ENCODE peak calls at places on chromosome 1, in eight cellular contexts. One of them, this sample, is unnamed. For H3K4me1, the result is how much of the 10 kb centered on the place peaks cover.

GRCh38 chr1:91596474-91596873 is 95.8 kb downstream of the CDC7 start:
- DNase-seq in neural progenitor cell: no peak
- DNase-seq in GM23338: no peak
- DNase-seq in hepatocyte: no peak
- DNase-seq in PC-3: peak
- DNase-seq in HCT116: no peak
- DNase-seq in MM.1S: peak
- DNase-seq in OCI-LY7: no peak
- DNase-seq in this sample: peak

GRCh38 chr1:24558902-24559791 is 3.3 kb downstream of the NCMAP start:
- DNase-seq in neural progenitor cell: peak
- DNase-seq in GM23338: peak
- DNase-seq in hepatocyte: no peak
- DNase-seq in PC-3: peak
- DNase-seq in HCT116: peak
- DNase-seq in MM.1S: peak
- DNase-seq in OCI-LY7: no peak
- DNase-seq in this sample: peak

GRCh38 chr1:173867141-173867752 is 542 bp downstream of the GAS5 start:
- DNase-seq in neural progenitor cell: peak
- DNase-seq in GM23338: no peak
- DNase-seq in hepatocyte: no peak
- DNase-seq in PC-3: no peak
- DNase-seq in HCT116: no peak
- DNase-seq in MM.1S: no peak
- DNase-seq in OCI-LY7: no peak
- DNase-seq in this sample: no peak

GRCh38 chr1:227949341-227949921 is 1.7 kb upstream of the WNT9A start:
- DNase-seq in neural progenitor cell: no peak
- DNase-seq in GM23338: no peak
- DNase-seq in hepatocyte: no peak
- DNase-seq in PC-3: no peak
- DNase-seq in HCT116: no peak
- DNase-seq in MM.1S: no peak
- DNase-seq in OCI-LY7: no peak
- DNase-seq in this sample: no peak

GRCh38 chr1:245771521-245772281 is 616.9 kb downstream of the KIF26B start:
- DNase-seq in neural progenitor cell: no peak
- DNase-seq in GM23338: no peak
- DNase-seq in hepatocyte: peak
- DNase-seq in PC-3: peak
- DNase-seq in HCT116: no peak
- DNase-seq in MM.1S: no peak
- DNase-seq in OCI-LY7: no peak
- DNase-seq in this sample: peak

GRCh38 chr1:179251675-179252074 is 22.2 kb upstream of the ABL2 start:
- DNase-seq in neural progenitor cell: peak
- DNase-seq in GM23338: peak
- DNase-seq in hepatocyte: peak
- DNase-seq in PC-3: peak
- DNase-seq in HCT116: no peak
- DNase-seq in MM.1S: no peak
- DNase-seq in OCI-LY7: peak
- DNase-seq in this sample: peak

GRCh38 chr1:26786437-26787380 is 1.0 kb upstream of the PIGV start:
- DNase-seq in neural progenitor cell: peak
- DNase-seq in GM23338: peak
- DNase-seq in hepatocyte: peak
- DNase-seq in PC-3: peak
- DNase-seq in HCT116: no peak
- DNase-seq in MM.1S: peak
- DNase-seq in OCI-LY7: peak
- DNase-seq in this sample: peak

GRCh38 chr1:80212958-80213357 is 1206.4 kb upstream of the ADGRL4 start:
- DNase-seq in neural progenitor cell: peak
- DNase-seq in GM23338: no peak
- DNase-seq in hepatocyte: no peak
- DNase-seq in PC-3: no peak
- DNase-seq in HCT116: no peak
- DNase-seq in MM.1S: no peak
- DNase-seq in OCI-LY7: no peak
- DNase-seq in this sample: no peak

GRCh38 chr1:207789386-207789785 is 37.5 kb downstream of the CD46 start:
- DNase-seq in neural progenitor cell: no peak
- DNase-seq in GM23338: no peak
- DNase-seq in hepatocyte: no peak
- DNase-seq in PC-3: no peak
- DNase-seq in HCT116: no peak
- DNase-seq in MM.1S: no peak
- DNase-seq in OCI-LY7: no peak
- DNase-seq in this sample: no peak

GRCh38 chr1:17765444-17766411 is 10.6 kb downstream of the ACTL8 start:
- DNase-seq in neural progenitor cell: no peak
- DNase-seq in GM23338: no peak
- DNase-seq in hepatocyte: peak
- DNase-seq in PC-3: peak
- DNase-seq in HCT116: no peak
- DNase-seq in MM.1S: no peak
- DNase-seq in OCI-LY7: no peak
- DNase-seq in this sample: peak

GRCh38 chr1:109050228-109050995 is 8.5 kb upstream of the WDR47 start:
- DNase-seq in neural progenitor cell: no peak
- DNase-seq in GM23338: no peak
- DNase-seq in hepatocyte: no peak
- DNase-seq in PC-3: peak
- DNase-seq in HCT116: no peak
- DNase-seq in MM.1S: no peak
- DNase-seq in OCI-LY7: no peak
- DNase-seq in this sample: no peak

GRCh38 chr1:2595812-2596529 is 9.4 kb downstream of the PRXL2B start:
- DNase-seq in neural progenitor cell: no peak
- DNase-seq in GM23338: no peak
- DNase-seq in hepatocyte: no peak
- DNase-seq in PC-3: no peak
- DNase-seq in HCT116: no peak
- DNase-seq in MM.1S: no peak
- DNase-seq in OCI-LY7: no peak
- DNase-seq in this sample: no peak

GRCh38 chr1:98923667-98924066 is 81.0 kb downstream of the PLPPR5 start:
- DNase-seq in neural progenitor cell: no peak
- DNase-seq in GM23338: no peak
- DNase-seq in hepatocyte: no peak
- DNase-seq in PC-3: no peak
- DNase-seq in HCT116: no peak
- DNase-seq in MM.1S: no peak
- DNase-seq in OCI-LY7: no peak
- DNase-seq in this sample: no peak

GRCh38 chr1:76302711-76303347 is 228.3 kb downstream of the ST6GALNAC3 start:
- DNase-seq in neural progenitor cell: peak
- DNase-seq in GM23338: no peak
- DNase-seq in hepatocyte: no peak
- DNase-seq in PC-3: no peak
- DNase-seq in HCT116: no peak
- DNase-seq in MM.1S: no peak
- DNase-seq in OCI-LY7: no peak
- DNase-seq in this sample: no peak

GRCh38 chr1:102097451-102097850 is 100.7 kb upstream of the OLFM3 start:
- DNase-seq in neural progenitor cell: no peak
- DNase-seq in GM23338: no peak
- DNase-seq in hepatocyte: no peak
- DNase-seq in PC-3: peak
- DNase-seq in HCT116: no peak
- DNase-seq in MM.1S: no peak
- DNase-seq in OCI-LY7: no peak
- DNase-seq in this sample: no peak

GRCh38 chr1:119008483-119009299 is 20.5 kb upstream of the TBX15 start:
- DNase-seq in neural progenitor cell: peak
- DNase-seq in GM23338: peak
- DNase-seq in hepatocyte: peak
- DNase-seq in PC-3: peak
- DNase-seq in HCT116: peak
- DNase-seq in MM.1S: peak
- DNase-seq in OCI-LY7: peak
- DNase-seq in this sample: peak

GRCh38 chr1:27872059-27872801 is at the start of gene THEMIS2:
- DNase-seq in neural progenitor cell: peak
- DNase-seq in GM23338: peak
- DNase-seq in hepatocyte: peak
- DNase-seq in PC-3: peak
- DNase-seq in HCT116: no peak
- DNase-seq in MM.1S: peak
- DNase-seq in OCI-LY7: peak
- DNase-seq in this sample: peak

GRCh38 chr1:41482906-41483895 is 1.3 kb downstream of the EDN2 start:
- DNase-seq in neural progenitor cell: no peak
- DNase-seq in GM23338: no peak
- DNase-seq in hepatocyte: no peak
- DNase-seq in PC-3: peak
- DNase-seq in HCT116: no peak
- DNase-seq in MM.1S: peak
- DNase-seq in OCI-LY7: no peak
- DNase-seq in this sample: no peak

GRCh38 chr1:58460469-58460868 is 86.1 kb downstream of the OMA1 start:
- DNase-seq in neural progenitor cell: peak
- DNase-seq in GM23338: peak
- DNase-seq in hepatocyte: peak
- DNase-seq in PC-3: peak
- DNase-seq in HCT116: no peak
- DNase-seq in MM.1S: no peak
- DNase-seq in OCI-LY7: no peak
- DNase-seq in this sample: peak

GRCh38 chr1:33346921-33347649 is 26.2 kb upstream of the A3GALT2 start:
- DNase-seq in neural progenitor cell: no peak
- DNase-seq in GM23338: no peak
- DNase-seq in hepatocyte: peak
- DNase-seq in PC-3: peak
- DNase-seq in HCT116: peak
- DNase-seq in MM.1S: no peak
- DNase-seq in OCI-LY7: no peak
- DNase-seq in this sample: peak
- TF ChIP-seq EZH2phosphoT487 in neural progenitor cell: no peak
- TF ChIP-seq EZH2phosphoT487 in GM23338: no peak
- TF ChIP-seq EZH2phosphoT487 in hepatocyte: no peak
- TF ChIP-seq EZH2phosphoT487 in PC-3: no peak
- TF ChIP-seq EZH2phosphoT487 in HCT116: no peak
- TF ChIP-seq EZH2phosphoT487 in MM.1S: no peak
- TF ChIP-seq EZH2phosphoT487 in OCI-LY7: no peak
- TF ChIP-seq EZH2phosphoT487 in this sample: no peak

GRCh38 chr1:117613969-117614865 is 8.4 kb downstream of the TENT5C start:
- DNase-seq in neural progenitor cell: no peak
- DNase-seq in GM23338: no peak
- DNase-seq in hepatocyte: no peak
- DNase-seq in PC-3: no peak
- DNase-seq in HCT116: no peak
- DNase-seq in MM.1S: peak
- DNase-seq in OCI-LY7: no peak
- DNase-seq in this sample: no peak
- H3K4me1 ChIP-seq in neural progenitor cell: under half
- H3K4me1 ChIP-seq in GM23338: under half
- H3K4me1 ChIP-seq in hepatocyte: under half
- H3K4me1 ChIP-seq in PC-3: under half
- H3K4me1 ChIP-seq in HCT116: under half
- H3K4me1 ChIP-seq in MM.1S: under half
- H3K4me1 ChIP-seq in OCI-LY7: half or more
- H3K4me1 ChIP-seq in this sample: under half

DNA sequence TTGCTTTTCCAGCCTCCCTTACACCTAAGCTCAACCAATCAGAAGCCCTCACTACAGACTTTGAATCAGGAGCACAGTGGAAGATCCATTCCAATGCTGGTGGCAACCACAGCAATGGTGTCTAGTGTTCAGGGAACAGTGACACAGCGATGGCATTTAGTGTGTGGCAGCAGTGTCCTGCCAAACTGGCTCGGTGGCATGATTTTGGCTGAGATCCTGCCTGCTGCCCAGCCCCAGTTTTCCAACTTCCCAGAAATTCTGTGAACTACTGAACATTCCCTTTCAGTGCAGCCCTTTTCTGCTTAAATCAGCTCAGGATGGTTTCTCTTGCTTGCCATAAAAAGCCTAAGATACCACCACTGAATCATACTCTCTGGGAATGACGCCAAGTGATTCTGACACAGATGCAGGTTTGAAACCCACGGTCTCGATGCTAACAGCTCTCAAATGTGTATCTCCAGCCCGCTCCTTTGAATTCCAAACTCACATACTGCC is 8.8 kb downstream of the ASAP3 start:
- DNase-seq in neural progenitor cell: no peak
- DNase-seq in GM23338: no peak
- DNase-seq in hepatocyte: peak
- DNase-seq in PC-3: peak
- DNase-seq in HCT116: no peak
- DNase-seq in MM.1S: no peak
- DNase-seq in OCI-LY7: no peak
- DNase-seq in this sample: peak
- TF ChIP-seq EZH2phosphoT487 in neural progenitor cell: no peak
- TF ChIP-seq EZH2phosphoT487 in GM23338: no peak
- TF ChIP-seq EZH2phosphoT487 in hepatocyte: no peak
- TF ChIP-seq EZH2phosphoT487 in PC-3: no peak
- TF ChIP-seq EZH2phosphoT487 in HCT116: no peak
- TF ChIP-seq EZH2phosphoT487 in MM.1S: no peak
- TF ChIP-seq EZH2phosphoT487 in OCI-LY7: no peak
- TF ChIP-seq EZH2phosphoT487 in this sample: no peak

DNA sequence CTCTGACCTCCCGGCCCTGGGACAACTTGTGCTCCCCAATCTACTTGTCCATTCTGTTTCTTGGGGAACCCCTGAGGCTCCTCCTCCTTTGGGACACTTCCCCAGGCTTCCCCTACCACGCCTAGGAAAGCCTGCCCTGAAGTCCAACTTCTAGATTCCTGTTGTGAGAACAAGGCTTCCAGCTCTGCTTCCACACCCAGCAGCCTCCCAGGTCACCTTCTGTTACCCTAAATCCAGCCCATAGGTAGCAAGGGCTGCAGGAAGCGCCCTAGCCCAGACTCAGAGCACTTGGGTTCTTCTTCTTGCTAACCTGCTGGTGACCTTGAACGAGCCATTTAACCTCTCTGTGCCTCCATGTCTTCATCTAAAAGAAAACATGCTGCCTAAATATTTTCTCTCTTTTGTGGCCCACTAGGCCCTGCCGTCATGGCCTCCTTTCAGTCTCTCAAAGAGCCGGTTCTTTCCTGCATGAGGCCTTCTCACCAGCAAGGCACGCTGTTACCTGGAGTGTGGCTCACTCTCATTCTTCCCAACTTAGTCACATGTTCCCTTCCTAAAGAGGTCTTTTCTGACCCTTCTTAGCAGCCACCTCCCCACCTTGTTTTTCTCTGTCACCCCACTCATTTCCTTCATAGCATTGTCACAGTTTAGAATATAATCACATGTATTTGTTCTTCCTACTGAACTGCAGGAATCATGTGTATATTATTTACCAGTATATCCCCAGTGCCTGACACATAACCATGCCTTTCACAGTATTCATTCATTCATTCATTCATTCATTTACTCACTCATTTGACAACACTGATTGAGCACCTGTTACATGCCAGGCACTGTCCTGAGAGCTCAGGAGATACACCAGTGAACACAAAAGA is 1.4 kb downstream of the CAPN2 start:
- DNase-seq in neural progenitor cell: no peak
- DNase-seq in GM23338: no peak
- DNase-seq in hepatocyte: no peak
- DNase-seq in PC-3: peak
- DNase-seq in HCT116: peak
- DNase-seq in MM.1S: no peak
- DNase-seq in OCI-LY7: no peak
- DNase-seq in this sample: peak
- H3K4me1 ChIP-seq in neural progenitor cell: under half
- H3K4me1 ChIP-seq in GM23338: under half
- H3K4me1 ChIP-seq in hepatocyte: under half
- H3K4me1 ChIP-seq in PC-3: half or more
- H3K4me1 ChIP-seq in HCT116: half or more
- H3K4me1 ChIP-seq in MM.1S: half or more
- H3K4me1 ChIP-seq in OCI-LY7: under half
- H3K4me1 ChIP-seq in this sample: half or more